ENCODE peak calls at places on chromosomes 4 and X, in seven cellular contexts. One of them, this sample, is unnamed. For H3K4me1, the result is how much of the 10 kb centered on the place peaks cover.

GRCh38 chrX:138866643-138867042 is 155.1 kb upstream of the FGF13 start:
- DNase-seq in sigmoid colon: no peak
- DNase-seq in tibial nerve: no peak
- DNase-seq in transverse colon: no peak
- DNase-seq in A549: no peak
- DNase-seq in esophagus muscularis mucosa: no peak
- DNase-seq in stomach: no peak
- DNase-seq in this sample: no peak

GRCh38 chrX:154748712-154749339 is 2.1 kb downstream of the GAB3 start:
- DNase-seq in stomach: no peak
- DNase-seq in esophagus muscularis mucosa: no peak
- DNase-seq in tibial nerve: no peak
- DNase-seq in transverse colon: no peak
- DNase-seq in sigmoid colon: peak
- DNase-seq in A549: peak
- DNase-seq in this sample: peak

GRCh38 chrX:109709129-109709631 is 23.9 kb downstream of the ACSL4 start:
- DNase-seq in A549: no peak
- DNase-seq in esophagus muscularis mucosa: no peak
- DNase-seq in sigmoid colon: no peak
- DNase-seq in stomach: no peak
- DNase-seq in transverse colon: no peak
- DNase-seq in tibial nerve: no peak
- DNase-seq in this sample: no peak

GRCh38 chr4:163295138-163295537 is 37.3 kb downstream of the NPY1R start:
- DNase-seq in tibial nerve: no peak
- DNase-seq in esophagus muscularis mucosa: no peak
- DNase-seq in sigmoid colon: no peak
- DNase-seq in transverse colon: no peak
- DNase-seq in A549: no peak
- DNase-seq in stomach: no peak
- DNase-seq in this sample: no peak

GRCh38 chr4:189414021-189414420 is 526.7 kb upstream of the FRG1 start:
- DNase-seq in stomach: no peak
- DNase-seq in A549: no peak
- DNase-seq in esophagus muscularis mucosa: no peak
- DNase-seq in tibial nerve: no peak
- DNase-seq in transverse colon: no peak
- DNase-seq in sigmoid colon: no peak
- DNase-seq in this sample: no peak

GRCh38 chr4:133154725-133155124 is 5.6 kb downstream of the PCDH10 start:
- DNase-seq in esophagus muscularis mucosa: no peak
- DNase-seq in tibial nerve: no peak
- DNase-seq in transverse colon: no peak
- DNase-seq in A549: no peak
- DNase-seq in sigmoid colon: no peak
- DNase-seq in stomach: no peak
- DNase-seq in this sample: no peak

GRCh38 chr4:40453912-40454311 is 118.8 kb downstream of the CHRNA9 start:
- DNase-seq in A549: no peak
- DNase-seq in transverse colon: no peak
- DNase-seq in stomach: no peak
- DNase-seq in sigmoid colon: no peak
- DNase-seq in esophagus muscularis mucosa: no peak
- DNase-seq in tibial nerve: no peak
- DNase-seq in this sample: no peak

GRCh38 chrX:11887175-11887574 is 129.1 kb downstream of the MSL3 start:
- DNase-seq in sigmoid colon: no peak
- DNase-seq in A549: no peak
- DNase-seq in stomach: no peak
- DNase-seq in tibial nerve: no peak
- DNase-seq in transverse colon: no peak
- DNase-seq in esophagus muscularis mucosa: no peak
- DNase-seq in this sample: no peak

GRCh38 chr4:60938621-60939020 is 261.5 kb upstream of the ADGRL3 start:
- DNase-seq in transverse colon: no peak
- DNase-seq in A549: no peak
- DNase-seq in stomach: no peak
- DNase-seq in tibial nerve: no peak
- DNase-seq in esophagus muscularis mucosa: no peak
- DNase-seq in sigmoid colon: no peak
- DNase-seq in this sample: no peak

GRCh38 chr4:88613417-88613875 is 21.2 kb downstream of the HERC3 start:
- DNase-seq in A549: no peak
- DNase-seq in transverse colon: no peak
- DNase-seq in sigmoid colon: no peak
- DNase-seq in stomach: no peak
- DNase-seq in esophagus muscularis mucosa: no peak
- DNase-seq in tibial nerve: no peak
- DNase-seq in this sample: no peak

GRCh38 chrX:65690057-65690855 is 22.8 kb downstream of the MSN start:
- DNase-seq in sigmoid colon: peak
- DNase-seq in transverse colon: no peak
- DNase-seq in esophagus muscularis mucosa: no peak
- DNase-seq in A549: no peak
- DNase-seq in tibial nerve: no peak
- DNase-seq in stomach: no peak
- DNase-seq in this sample: no peak

GRCh38 chr4:8871417-8872401 is at the start of gene HMX1:
- DNase-seq in esophagus muscularis mucosa: no peak
- DNase-seq in A549: peak
- DNase-seq in stomach: no peak
- DNase-seq in transverse colon: no peak
- DNase-seq in sigmoid colon: no peak
- DNase-seq in tibial nerve: no peak
- DNase-seq in this sample: no peak

GRCh38 chr4:76702440-76703122 is 195.4 kb downstream of the SOWAHB start:
- DNase-seq in sigmoid colon: no peak
- DNase-seq in esophagus muscularis mucosa: no peak
- DNase-seq in stomach: no peak
- DNase-seq in tibial nerve: no peak
- DNase-seq in A549: no peak
- DNase-seq in transverse colon: no peak
- DNase-seq in this sample: no peak
- H3K4me1 ChIP-seq in sigmoid colon: half or more
- H3K4me1 ChIP-seq in esophagus muscularis mucosa: half or more
- H3K4me1 ChIP-seq in stomach: half or more
- H3K4me1 ChIP-seq in tibial nerve: under half
- H3K4me1 ChIP-seq in A549: half or more
- H3K4me1 ChIP-seq in transverse colon: under half
- H3K4me1 ChIP-seq in this sample: under half

GRCh38 chr4:73864365-73864764 is 4.8 kb upstream of the CXCL1 start:
- DNase-seq in A549: no peak
- DNase-seq in esophagus muscularis mucosa: no peak
- DNase-seq in stomach: peak
- DNase-seq in tibial nerve: no peak
- DNase-seq in sigmoid colon: no peak
- DNase-seq in transverse colon: no peak
- DNase-seq in this sample: no peak
- TF ChIP-seq CTCF in A549: peak
- TF ChIP-seq CTCF in esophagus muscularis mucosa: no peak
- TF ChIP-seq CTCF in stomach: peak
- TF ChIP-seq CTCF in tibial nerve: no peak
- TF ChIP-seq CTCF in sigmoid colon: no peak
- TF ChIP-seq CTCF in transverse colon: peak
- TF ChIP-seq CTCF in this sample: no peak

GRCh38 chrX:28979876-28980275 is 392.6 kb downstream of the IL1RAPL1 start:
- DNase-seq in tibial nerve: no peak
- DNase-seq in esophagus muscularis mucosa: no peak
- DNase-seq in sigmoid colon: no peak
- DNase-seq in A549: no peak
- DNase-seq in stomach: no peak
- DNase-seq in transverse colon: no peak
- DNase-seq in this sample: no peak
- TF ChIP-seq EP300 in tibial nerve: no peak
- TF ChIP-seq EP300 in esophagus muscularis mucosa: no peak
- TF ChIP-seq EP300 in sigmoid colon: no peak
- TF ChIP-seq EP300 in A549: no peak
- TF ChIP-seq EP300 in stomach: no peak
- TF ChIP-seq EP300 in transverse colon: no peak
- TF ChIP-seq EP300 in this sample: no peak

GRCh38 chr4:16224669-16225068 is 1.6 kb downstream of the TAPT1 start:
- DNase-seq in tibial nerve: no peak
- DNase-seq in esophagus muscularis mucosa: no peak
- DNase-seq in A549: no peak
- DNase-seq in sigmoid colon: no peak
- DNase-seq in transverse colon: no peak
- DNase-seq in stomach: no peak
- DNase-seq in this sample: no peak
- H3K4me1 ChIP-seq in tibial nerve: under half
- H3K4me1 ChIP-seq in esophagus muscularis mucosa: half or more
- H3K4me1 ChIP-seq in A549: under half
- H3K4me1 ChIP-seq in sigmoid colon: under half
- H3K4me1 ChIP-seq in transverse colon: under half
- H3K4me1 ChIP-seq in stomach: under half
- H3K4me1 ChIP-seq in this sample: under half

DNA sequence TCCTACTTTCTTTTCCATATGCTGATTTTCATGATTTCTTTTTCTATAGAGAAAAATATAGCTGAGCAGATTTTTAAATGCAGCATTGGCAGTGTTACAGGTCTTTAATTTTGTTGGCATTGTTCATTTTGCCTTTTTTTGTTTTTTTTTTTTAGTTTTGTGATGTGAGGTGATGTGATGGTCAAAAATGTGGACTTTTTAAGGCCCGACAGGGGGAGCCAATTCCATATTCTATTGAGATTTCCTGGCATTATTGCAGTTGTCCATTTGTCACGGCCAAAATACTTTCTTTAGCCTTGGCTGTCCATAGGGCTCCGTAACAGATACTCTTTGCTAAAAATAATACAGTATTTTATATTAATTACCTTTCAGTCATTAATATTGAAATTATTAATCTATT is 47.8 kb downstream of the SLIT2 start:
- DNase-seq in stomach: no peak
- DNase-seq in sigmoid colon: no peak
- DNase-seq in esophagus muscularis mucosa: no peak
- DNase-seq in transverse colon: no peak
- DNase-seq in A549: no peak
- DNase-seq in tibial nerve: no peak
- DNase-seq in this sample: no peak
- TF ChIP-seq CTCF in stomach: no peak
- TF ChIP-seq CTCF in sigmoid colon: no peak
- TF ChIP-seq CTCF in esophagus muscularis mucosa: no peak
- TF ChIP-seq CTCF in transverse colon: no peak
- TF ChIP-seq CTCF in A549: no peak
- TF ChIP-seq CTCF in tibial nerve: no peak
- TF ChIP-seq CTCF in this sample: no peak

DNA sequence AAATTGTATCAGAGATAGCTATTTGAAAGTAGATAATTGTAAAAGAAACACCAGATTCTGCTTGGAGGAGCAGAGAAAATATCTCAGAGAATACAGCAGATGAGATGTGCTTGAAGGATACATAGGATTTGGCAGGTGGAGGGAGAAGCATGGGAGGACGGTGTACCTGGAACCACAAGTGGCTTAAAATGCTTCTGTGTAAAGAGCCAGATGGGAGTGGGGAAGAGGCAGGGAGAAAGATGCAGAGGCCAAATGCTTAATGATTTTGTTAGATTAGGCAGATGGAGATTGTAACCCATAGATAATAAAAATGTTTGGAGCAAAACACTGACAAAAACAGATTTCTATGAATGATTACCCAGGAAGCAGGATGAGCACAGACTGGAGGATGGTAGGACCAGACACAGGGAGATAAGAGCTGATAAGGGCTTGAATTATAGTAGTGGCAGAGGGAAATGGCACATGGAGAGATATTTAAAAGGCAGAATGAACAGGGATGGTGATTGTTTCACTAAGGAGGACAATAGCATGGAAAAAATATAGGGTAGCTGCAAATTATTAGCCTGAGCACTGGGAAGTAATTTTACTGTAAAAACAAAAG is 145.7 kb upstream of the TBC1D9 start:
- DNase-seq in A549: no peak
- DNase-seq in sigmoid colon: no peak
- DNase-seq in transverse colon: no peak
- DNase-seq in esophagus muscularis mucosa: no peak
- DNase-seq in stomach: no peak
- DNase-seq in tibial nerve: no peak
- DNase-seq in this sample: no peak
- TF ChIP-seq EP300 in A549: no peak
- TF ChIP-seq EP300 in sigmoid colon: no peak
- TF ChIP-seq EP300 in transverse colon: no peak
- TF ChIP-seq EP300 in esophagus muscularis mucosa: no peak
- TF ChIP-seq EP300 in stomach: no peak
- TF ChIP-seq EP300 in tibial nerve: no peak
- TF ChIP-seq EP300 in this sample: no peak

DNA sequence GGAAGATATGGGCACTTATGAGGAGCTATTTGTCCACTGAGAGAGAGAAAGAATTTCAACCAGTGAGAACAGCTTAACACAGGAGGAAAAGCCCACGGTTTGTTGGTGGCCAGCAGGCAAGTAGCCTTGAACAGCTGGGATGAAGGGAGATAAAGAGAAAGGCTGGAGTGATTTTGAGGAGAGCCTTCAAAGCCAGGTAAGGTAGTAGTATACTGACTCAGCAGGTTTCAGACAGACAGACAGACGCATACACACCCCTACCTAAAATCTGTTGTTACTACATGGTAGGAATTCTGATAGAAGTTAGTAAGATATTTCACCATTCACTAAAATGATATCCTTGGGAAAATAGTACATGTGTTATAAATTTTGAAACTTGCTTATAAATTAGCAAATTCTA is 60.5 kb downstream of the SEC24D start:
- DNase-seq in transverse colon: no peak
- DNase-seq in A549: no peak
- DNase-seq in esophagus muscularis mucosa: no peak
- DNase-seq in tibial nerve: no peak
- DNase-seq in sigmoid colon: no peak
- DNase-seq in stomach: no peak
- DNase-seq in this sample: no peak
- H3K4me1 ChIP-seq in transverse colon: under half
- H3K4me1 ChIP-seq in A549: under half
- H3K4me1 ChIP-seq in esophagus muscularis mucosa: half or more
- H3K4me1 ChIP-seq in tibial nerve: under half
- H3K4me1 ChIP-seq in sigmoid colon: under half
- H3K4me1 ChIP-seq in stomach: under half
- H3K4me1 ChIP-seq in this sample: under half

DNA sequence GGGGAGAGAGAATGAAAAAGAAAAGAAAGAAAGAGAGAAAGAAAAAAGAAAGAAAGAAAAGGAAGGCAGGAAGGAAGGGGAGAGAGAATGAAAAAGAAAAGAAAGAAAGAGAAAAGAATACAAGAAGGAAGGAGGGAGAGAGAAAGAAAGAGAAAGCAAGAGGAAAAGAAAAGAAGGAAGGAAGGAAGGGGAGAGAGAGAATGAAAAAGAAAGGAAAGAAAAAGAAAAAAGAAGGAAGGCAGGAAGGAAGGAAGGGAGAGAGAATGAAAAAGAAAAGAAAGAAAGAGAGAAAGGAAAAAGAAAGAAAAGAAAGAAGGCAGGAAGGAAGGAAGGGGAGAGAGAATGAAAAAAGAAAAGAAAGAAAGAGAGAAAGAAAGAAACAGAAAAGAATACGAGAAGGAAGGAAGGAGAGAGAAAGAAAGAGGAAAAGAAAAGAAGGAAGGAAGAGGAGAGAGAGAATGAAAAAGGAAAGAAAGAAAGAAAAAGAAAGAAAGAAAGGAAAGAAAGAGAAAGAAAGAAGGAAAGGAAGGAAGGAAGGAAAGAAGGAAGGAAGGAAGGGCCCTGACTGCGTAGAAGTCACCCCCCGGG is 15.1 kb upstream of the P2RY8 start:
- DNase-seq in transverse colon: no peak
- DNase-seq in sigmoid colon: no peak
- DNase-seq in A549: no peak
- DNase-seq in stomach: no peak
- DNase-seq in tibial nerve: no peak
- DNase-seq in esophagus muscularis mucosa: no peak
- DNase-seq in this sample: no peak
- TF ChIP-seq CTCF in transverse colon: no peak
- TF ChIP-seq CTCF in sigmoid colon: no peak
- TF ChIP-seq CTCF in A549: no peak
- TF ChIP-seq CTCF in stomach: no peak
- TF ChIP-seq CTCF in tibial nerve: no peak
- TF ChIP-seq CTCF in esophagus muscularis mucosa: no peak
- TF ChIP-seq CTCF in this sample: no peak